ENCODE peak calls at places on chromosomes 12 and 14, in nine cellular contexts. One of them, this sample, is unnamed.

GRCh38 chr12:41419151-41419893 is 231.2 kb downstream of the PDZRN4 start:
- DNase-seq in bronchial epithelial cell: no peak
- DNase-seq in lower leg skin: no peak
- DNase-seq in epithelial cell of esophagus: no peak
- DNase-seq in neural progenitor cell: peak
- DNase-seq in GM23338: no peak
- DNase-seq in cardiac muscle cell: no peak
- DNase-seq in fibroblast of lung: no peak
- DNase-seq in cardiac fibroblast: no peak
- DNase-seq in this sample: no peak

GRCh38 chr14:75824328-75824727 is 157.5 kb downstream of the TGFB3 start:
- DNase-seq in GM23338: no peak
- DNase-seq in cardiac muscle cell: no peak
- DNase-seq in neural progenitor cell: no peak
- DNase-seq in bronchial epithelial cell: no peak
- DNase-seq in epithelial cell of esophagus: no peak
- DNase-seq in fibroblast of lung: peak
- DNase-seq in lower leg skin: no peak
- DNase-seq in cardiac fibroblast: no peak
- DNase-seq in this sample: no peak

GRCh38 chr14:100608586-100609330 is 21.5 kb upstream of the BEGAIN start:
- DNase-seq in bronchial epithelial cell: no peak
- DNase-seq in cardiac fibroblast: no peak
- DNase-seq in GM23338: no peak
- DNase-seq in fibroblast of lung: no peak
- DNase-seq in epithelial cell of esophagus: no peak
- DNase-seq in cardiac muscle cell: no peak
- DNase-seq in neural progenitor cell: no peak
- DNase-seq in lower leg skin: peak
- DNase-seq in this sample: no peak

GRCh38 chr12:57129311-57130288 is 1.3 kb downstream of the LRP1 start:
- DNase-seq in cardiac fibroblast: peak
- DNase-seq in GM23338: peak
- DNase-seq in lower leg skin: no peak
- DNase-seq in epithelial cell of esophagus: peak
- DNase-seq in neural progenitor cell: peak
- DNase-seq in fibroblast of lung: peak
- DNase-seq in cardiac muscle cell: no peak
- DNase-seq in bronchial epithelial cell: peak
- DNase-seq in this sample: no peak

GRCh38 chr14:87600236-87600635 is 392.7 kb downstream of the GALC start:
- DNase-seq in bronchial epithelial cell: no peak
- DNase-seq in fibroblast of lung: no peak
- DNase-seq in epithelial cell of esophagus: peak
- DNase-seq in lower leg skin: no peak
- DNase-seq in neural progenitor cell: no peak
- DNase-seq in cardiac fibroblast: no peak
- DNase-seq in cardiac muscle cell: no peak
- DNase-seq in GM23338: no peak
- DNase-seq in this sample: no peak

GRCh38 chr12:80100566-80100965 is 1.2 kb downstream of the OTOGL start:
- DNase-seq in bronchial epithelial cell: peak
- DNase-seq in lower leg skin: no peak
- DNase-seq in fibroblast of lung: peak
- DNase-seq in neural progenitor cell: no peak
- DNase-seq in epithelial cell of esophagus: peak
- DNase-seq in cardiac muscle cell: no peak
- DNase-seq in cardiac fibroblast: no peak
- DNase-seq in GM23338: no peak
- DNase-seq in this sample: no peak

GRCh38 chr14:106396999-106397398 is 870.6 kb downstream of the TMEM121 start:
- DNase-seq in epithelial cell of esophagus: no peak
- DNase-seq in cardiac fibroblast: no peak
- DNase-seq in lower leg skin: no peak
- DNase-seq in bronchial epithelial cell: no peak
- DNase-seq in fibroblast of lung: no peak
- DNase-seq in cardiac muscle cell: no peak
- DNase-seq in neural progenitor cell: no peak
- DNase-seq in GM23338: no peak
- DNase-seq in this sample: no peak

GRCh38 chr14:20631821-20632389 is 9.6 kb downstream of the OR6S1 start:
- DNase-seq in lower leg skin: peak
- DNase-seq in GM23338: peak
- DNase-seq in fibroblast of lung: peak
- DNase-seq in neural progenitor cell: peak
- DNase-seq in bronchial epithelial cell: peak
- DNase-seq in epithelial cell of esophagus: peak
- DNase-seq in cardiac fibroblast: peak
- DNase-seq in cardiac muscle cell: peak
- DNase-seq in this sample: no peak

GRCh38 chr12:27424631-27425230 is 21.8 kb upstream of the SMCO2 start:
- DNase-seq in bronchial epithelial cell: peak
- DNase-seq in epithelial cell of esophagus: peak
- DNase-seq in lower leg skin: no peak
- DNase-seq in neural progenitor cell: peak
- DNase-seq in GM23338: peak
- DNase-seq in cardiac muscle cell: peak
- DNase-seq in fibroblast of lung: peak
- DNase-seq in cardiac fibroblast: peak
- DNase-seq in this sample: peak

GRCh38 chr12:125184213-125184952 is 119.1 kb downstream of the AACS start:
- DNase-seq in epithelial cell of esophagus: no peak
- DNase-seq in bronchial epithelial cell: no peak
- DNase-seq in GM23338: no peak
- DNase-seq in neural progenitor cell: peak
- DNase-seq in lower leg skin: peak
- DNase-seq in cardiac muscle cell: no peak
- DNase-seq in fibroblast of lung: no peak
- DNase-seq in cardiac fibroblast: no peak
- DNase-seq in this sample: no peak

GRCh38 chr14:56751471-56751870 is 58.8 kb downstream of the OTX2 start:
- DNase-seq in cardiac muscle cell: no peak
- DNase-seq in lower leg skin: no peak
- DNase-seq in neural progenitor cell: peak
- DNase-seq in cardiac fibroblast: no peak
- DNase-seq in bronchial epithelial cell: no peak
- DNase-seq in fibroblast of lung: no peak
- DNase-seq in GM23338: peak
- DNase-seq in epithelial cell of esophagus: no peak
- DNase-seq in this sample: no peak

GRCh38 chr12:53750812-53751335 is 905 bp downstream of the CISTR start:
- DNase-seq in lower leg skin: no peak
- DNase-seq in fibroblast of lung: no peak
- DNase-seq in GM23338: peak
- DNase-seq in bronchial epithelial cell: no peak
- DNase-seq in cardiac fibroblast: peak
- DNase-seq in neural progenitor cell: peak
- DNase-seq in cardiac muscle cell: no peak
- DNase-seq in epithelial cell of esophagus: no peak
- DNase-seq in this sample: no peak

GRCh38 chr14:55117816-55118441 is 11.1 kb upstream of the LGALS3 start:
- DNase-seq in GM23338: no peak
- DNase-seq in epithelial cell of esophagus: peak
- DNase-seq in cardiac fibroblast: peak
- DNase-seq in cardiac muscle cell: peak
- DNase-seq in bronchial epithelial cell: peak
- DNase-seq in lower leg skin: no peak
- DNase-seq in neural progenitor cell: no peak
- DNase-seq in fibroblast of lung: no peak
- DNase-seq in this sample: no peak

GRCh38 chr14:60758875-60759274 is 24.3 kb downstream of the MNAT1 start:
- DNase-seq in GM23338: no peak
- DNase-seq in cardiac fibroblast: no peak
- DNase-seq in neural progenitor cell: no peak
- DNase-seq in lower leg skin: no peak
- DNase-seq in fibroblast of lung: peak
- DNase-seq in bronchial epithelial cell: no peak
- DNase-seq in cardiac muscle cell: no peak
- DNase-seq in epithelial cell of esophagus: no peak
- DNase-seq in this sample: no peak

GRCh38 chr14:60760209-60760608 is 25.6 kb downstream of the MNAT1 start:
- DNase-seq in cardiac muscle cell: peak
- DNase-seq in lower leg skin: no peak
- DNase-seq in fibroblast of lung: no peak
- DNase-seq in neural progenitor cell: no peak
- DNase-seq in GM23338: no peak
- DNase-seq in cardiac fibroblast: no peak
- DNase-seq in bronchial epithelial cell: no peak
- DNase-seq in epithelial cell of esophagus: peak
- DNase-seq in this sample: no peak

GRCh38 chr14:60756847-60757246 is 22.3 kb downstream of the MNAT1 start:
- DNase-seq in fibroblast of lung: peak
- DNase-seq in cardiac muscle cell: peak
- DNase-seq in bronchial epithelial cell: no peak
- DNase-seq in epithelial cell of esophagus: no peak
- DNase-seq in cardiac fibroblast: peak
- DNase-seq in lower leg skin: no peak
- DNase-seq in neural progenitor cell: no peak
- DNase-seq in GM23338: no peak
- DNase-seq in this sample: no peak

GRCh38 chr14:60757617-60758016 is 23.1 kb downstream of the MNAT1 start:
- DNase-seq in fibroblast of lung: peak
- DNase-seq in epithelial cell of esophagus: peak
- DNase-seq in bronchial epithelial cell: peak
- DNase-seq in GM23338: no peak
- DNase-seq in neural progenitor cell: no peak
- DNase-seq in cardiac fibroblast: peak
- DNase-seq in cardiac muscle cell: peak
- DNase-seq in lower leg skin: no peak
- DNase-seq in this sample: peak

DNA sequence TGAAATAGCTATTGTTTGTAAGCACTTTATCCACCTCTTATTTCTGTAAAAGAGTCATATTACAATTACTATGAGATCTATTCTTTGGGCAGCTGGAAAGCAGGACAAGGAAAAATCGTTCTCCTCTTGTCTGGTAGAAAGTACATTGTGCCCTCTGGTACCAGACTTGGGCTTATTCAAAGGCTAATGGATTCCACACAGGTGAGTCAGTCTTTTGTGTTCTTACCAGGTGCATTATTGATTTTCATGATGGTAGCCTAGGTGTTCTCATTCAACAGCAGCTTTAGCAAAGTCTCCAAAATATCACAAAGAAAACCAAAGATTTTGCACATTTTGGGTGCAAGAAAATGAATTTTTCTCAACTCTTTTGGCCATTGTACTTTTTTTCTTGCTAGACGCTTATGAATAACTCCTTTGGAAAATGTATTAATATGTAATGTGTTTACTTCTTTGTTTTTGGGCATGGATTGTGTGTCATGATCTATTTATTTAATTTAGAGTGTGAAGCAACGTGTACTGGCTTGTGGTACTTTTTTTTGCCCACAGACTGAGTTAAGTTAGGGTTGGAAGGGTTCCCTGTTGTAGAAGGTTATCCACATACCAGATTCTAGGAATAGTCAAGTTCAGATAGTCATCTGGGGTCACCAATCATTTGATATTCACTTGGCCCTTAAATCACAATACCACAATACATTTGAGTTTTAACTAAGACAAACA is 26.2 kb downstream of the MNAT1 start:
- DNase-seq in lower leg skin: no peak
- DNase-seq in fibroblast of lung: no peak
- DNase-seq in bronchial epithelial cell: peak
- DNase-seq in neural progenitor cell: no peak
- DNase-seq in cardiac fibroblast: no peak
- DNase-seq in cardiac muscle cell: no peak
- DNase-seq in GM23338: peak
- DNase-seq in epithelial cell of esophagus: peak
- DNase-seq in this sample: no peak
- H3K4me3 ChIP-seq in lower leg skin: no peak
- H3K4me3 ChIP-seq in fibroblast of lung: no peak
- H3K4me3 ChIP-seq in bronchial epithelial cell: no peak
- H3K4me3 ChIP-seq in neural progenitor cell: no peak
- H3K4me3 ChIP-seq in cardiac fibroblast: no peak
- H3K4me3 ChIP-seq in cardiac muscle cell: no peak
- H3K4me3 ChIP-seq in GM23338: peak
- H3K4me3 ChIP-seq in epithelial cell of esophagus: no peak
- H3K4me3 ChIP-seq in this sample: no peak

DNA sequence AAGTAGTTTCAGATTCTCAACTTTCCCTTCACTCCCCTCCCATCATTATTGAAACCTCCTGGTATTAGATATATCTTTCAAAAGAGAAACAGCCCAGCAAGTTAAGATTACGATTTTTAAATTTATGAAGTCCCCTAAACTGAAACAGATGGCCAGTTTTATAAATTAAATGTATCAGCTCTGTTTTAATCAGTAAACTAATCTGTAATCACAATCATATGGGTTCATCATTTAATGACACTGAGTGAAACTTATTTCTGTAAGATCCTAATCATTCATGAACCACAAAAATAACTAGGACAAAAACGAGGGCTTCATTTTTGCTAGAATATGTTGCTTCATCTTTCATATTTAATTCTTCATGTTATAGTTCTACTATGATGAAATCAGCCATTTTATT is 137.8 kb downstream of the EPS8 start:
- DNase-seq in cardiac muscle cell: no peak
- DNase-seq in epithelial cell of esophagus: no peak
- DNase-seq in cardiac fibroblast: no peak
- DNase-seq in lower leg skin: no peak
- DNase-seq in neural progenitor cell: no peak
- DNase-seq in fibroblast of lung: no peak
- DNase-seq in GM23338: no peak
- DNase-seq in bronchial epithelial cell: no peak
- DNase-seq in this sample: no peak
- TF ChIP-seq CTCF in cardiac muscle cell: no peak
- TF ChIP-seq CTCF in epithelial cell of esophagus: no peak
- TF ChIP-seq CTCF in cardiac fibroblast: no peak
- TF ChIP-seq CTCF in lower leg skin: no peak
- TF ChIP-seq CTCF in neural progenitor cell: no peak
- TF ChIP-seq CTCF in fibroblast of lung: no peak
- TF ChIP-seq CTCF in GM23338: no peak
- TF ChIP-seq CTCF in bronchial epithelial cell: no peak
- TF ChIP-seq CTCF in this sample: no peak

GRCh38 chr12:13255792-13256704 is 59.5 kb downstream of the EMP1 start:
- DNase-seq in neural progenitor cell: peak
- DNase-seq in bronchial epithelial cell: peak
- DNase-seq in fibroblast of lung: peak
- DNase-seq in lower leg skin: peak
- DNase-seq in GM23338: peak
- DNase-seq in epithelial cell of esophagus: peak
- DNase-seq in cardiac muscle cell: peak
- DNase-seq in cardiac fibroblast: peak
- DNase-seq in this sample: peak
- H3K4me3 ChIP-seq in neural progenitor cell: peak
- H3K4me3 ChIP-seq in bronchial epithelial cell: peak
- H3K4me3 ChIP-seq in fibroblast of lung: peak
- H3K4me3 ChIP-seq in lower leg skin: no peak
- H3K4me3 ChIP-seq in GM23338: peak
- H3K4me3 ChIP-seq in epithelial cell of esophagus: peak
- H3K4me3 ChIP-seq in cardiac muscle cell: peak
- H3K4me3 ChIP-seq in cardiac fibroblast: peak
- H3K4me3 ChIP-seq in this sample: peak

GRCh38 chr14:46053221-46053620 is 598.4 kb downstream of the RPL10L start:
- DNase-seq in cardiac muscle cell: no peak
- DNase-seq in lower leg skin: no peak
- DNase-seq in fibroblast of lung: peak
- DNase-seq in GM23338: no peak
- DNase-seq in cardiac fibroblast: peak
- DNase-seq in epithelial cell of esophagus: peak
- DNase-seq in bronchial epithelial cell: peak
- DNase-seq in neural progenitor cell: no peak
- DNase-seq in this sample: no peak
- TF ChIP-seq CTCF in cardiac muscle cell: no peak
- TF ChIP-seq CTCF in lower leg skin: no peak
- TF ChIP-seq CTCF in fibroblast of lung: no peak
- TF ChIP-seq CTCF in GM23338: no peak
- TF ChIP-seq CTCF in cardiac fibroblast: no peak
- TF ChIP-seq CTCF in epithelial cell of esophagus: no peak
- TF ChIP-seq CTCF in bronchial epithelial cell: no peak
- TF ChIP-seq CTCF in neural progenitor cell: no peak
- TF ChIP-seq CTCF in this sample: no peak